ENCODE peak calls at places on chromosomes 3 and 15, in five cellular contexts. One of them, this sample, is unnamed.

GRCh38 chr3:16467368-16467767 is 46.1 kb downstream of the RFTN1 start:
- DNase-seq in H9: no peak
- DNase-seq in mesenchymal stem cell: peak; percentile 58
- DNase-seq in H1: no peak
- DNase-seq in neuronal stem cell: no peak
- DNase-seq in this sample: peak; percentile 4

GRCh38 chr3:31699309-31699953 is 166.7 kb downstream of the STT3B start:
- DNase-seq in H9: no peak
- DNase-seq in mesenchymal stem cell: no peak
- DNase-seq in H1: no peak
- DNase-seq in neuronal stem cell: no peak
- DNase-seq in this sample: no peak

GRCh38 chr3:136209921-136210320 is 13.8 kb upstream of the MSL2 start:
- DNase-seq in H9: no peak
- DNase-seq in mesenchymal stem cell: peak; percentile 57
- DNase-seq in H1: no peak
- DNase-seq in neuronal stem cell: no peak
- DNase-seq in this sample: no peak

GRCh38 chr3:1135194-1135593 is 42.4 kb downstream of the CNTN6 start:
- DNase-seq in H9: no peak
- DNase-seq in mesenchymal stem cell: no peak
- DNase-seq in H1: no peak
- DNase-seq in neuronal stem cell: no peak
- DNase-seq in this sample: no peak

GRCh38 chr3:51716805-51717204 is 9.9 kb downstream of the GRM2 start:
- DNase-seq in H9: no peak
- DNase-seq in mesenchymal stem cell: no peak
- DNase-seq in H1: no peak
- DNase-seq in neuronal stem cell: no peak
- DNase-seq in this sample: no peak

GRCh38 chr15:36291501-36291900 is 287.9 kb upstream of the CDIN1 start:
- DNase-seq in H9: no peak
- DNase-seq in mesenchymal stem cell: no peak
- DNase-seq in H1: no peak
- DNase-seq in neuronal stem cell: no peak
- DNase-seq in this sample: no peak

GRCh38 chr15:68609618-68610017 is 30.8 kb downstream of the CORO2B start:
- DNase-seq in H9: no peak
- DNase-seq in mesenchymal stem cell: peak; percentile 70
- DNase-seq in H1: no peak
- DNase-seq in neuronal stem cell: no peak
- DNase-seq in this sample: no peak

GRCh38 chr3:135008326-135008725 is 213.3 kb downstream of the EPHB1 start:
- DNase-seq in H9: no peak
- DNase-seq in mesenchymal stem cell: no peak
- DNase-seq in H1: no peak
- DNase-seq in neuronal stem cell: no peak
- DNase-seq in this sample: peak; percentile 89

GRCh38 chr3:57068437-57069089 is 8.1 kb downstream of the SPATA12 start:
- DNase-seq in H9: no peak
- DNase-seq in mesenchymal stem cell: peak; percentile 88
- DNase-seq in H1: no peak
- DNase-seq in neuronal stem cell: no peak
- DNase-seq in this sample: no peak

GRCh38 chr3:46958469-46959168 is 17.9 kb downstream of the CCDC12 start:
- DNase-seq in H9: no peak
- DNase-seq in mesenchymal stem cell: no peak
- DNase-seq in H1: no peak
- DNase-seq in neuronal stem cell: no peak
- DNase-seq in this sample: no peak

GRCh38 chr3:53940651-53941050 is 49.0 kb upstream of the SELENOK start:
- DNase-seq in H9: no peak
- DNase-seq in mesenchymal stem cell: no peak
- DNase-seq in H1: no peak
- DNase-seq in neuronal stem cell: no peak
- DNase-seq in this sample: peak; percentile 6

GRCh38 chr3:106688463-106688862 is 688.8 kb upstream of the CCDC54 start:
- DNase-seq in H9: no peak
- DNase-seq in mesenchymal stem cell: peak; percentile 91
- DNase-seq in H1: no peak
- DNase-seq in neuronal stem cell: no peak
- DNase-seq in this sample: peak; percentile 93

GRCh38 chr15:48318131-48318530 is 13.1 kb upstream of the DUT start:
- DNase-seq in H9: peak; percentile 61
- DNase-seq in mesenchymal stem cell: no peak
- DNase-seq in H1: no peak
- DNase-seq in neuronal stem cell: peak; percentile 61
- DNase-seq in this sample: no peak

GRCh38 chr3:124467980-124468902 is 262.0 kb upstream of the UMPS start:
- DNase-seq in H9: peak; percentile 79
- DNase-seq in mesenchymal stem cell: peak; percentile 56
- DNase-seq in H1: peak; percentile 84
- DNase-seq in neuronal stem cell: peak; percentile 65
- DNase-seq in this sample: peak; percentile 71

GRCh38 chr15:67296188-67296587 is 41.6 kb downstream of the IQCH start:
- DNase-seq in H9: peak; percentile 52
- DNase-seq in mesenchymal stem cell: no peak
- DNase-seq in H1: no peak
- DNase-seq in neuronal stem cell: no peak
- DNase-seq in this sample: peak; percentile 46

GRCh38 chr15:92570391-92570790 is 85.2 kb downstream of the FAM174B start:
- DNase-seq in H9: no peak
- DNase-seq in mesenchymal stem cell: no peak
- DNase-seq in H1: peak; percentile 31
- DNase-seq in neuronal stem cell: no peak
- DNase-seq in this sample: no peak
- H2BK12ac ChIP-seq in H9: no peak overlapping the region
- H2BK12ac ChIP-seq in mesenchymal stem cell: no peak overlapping the region
- H2BK12ac ChIP-seq in H1: no peak overlapping the region
- H2BK12ac ChIP-seq in neuronal stem cell: no peak overlapping the region
- H2BK12ac ChIP-seq in this sample: no peak overlapping the region

DNA sequence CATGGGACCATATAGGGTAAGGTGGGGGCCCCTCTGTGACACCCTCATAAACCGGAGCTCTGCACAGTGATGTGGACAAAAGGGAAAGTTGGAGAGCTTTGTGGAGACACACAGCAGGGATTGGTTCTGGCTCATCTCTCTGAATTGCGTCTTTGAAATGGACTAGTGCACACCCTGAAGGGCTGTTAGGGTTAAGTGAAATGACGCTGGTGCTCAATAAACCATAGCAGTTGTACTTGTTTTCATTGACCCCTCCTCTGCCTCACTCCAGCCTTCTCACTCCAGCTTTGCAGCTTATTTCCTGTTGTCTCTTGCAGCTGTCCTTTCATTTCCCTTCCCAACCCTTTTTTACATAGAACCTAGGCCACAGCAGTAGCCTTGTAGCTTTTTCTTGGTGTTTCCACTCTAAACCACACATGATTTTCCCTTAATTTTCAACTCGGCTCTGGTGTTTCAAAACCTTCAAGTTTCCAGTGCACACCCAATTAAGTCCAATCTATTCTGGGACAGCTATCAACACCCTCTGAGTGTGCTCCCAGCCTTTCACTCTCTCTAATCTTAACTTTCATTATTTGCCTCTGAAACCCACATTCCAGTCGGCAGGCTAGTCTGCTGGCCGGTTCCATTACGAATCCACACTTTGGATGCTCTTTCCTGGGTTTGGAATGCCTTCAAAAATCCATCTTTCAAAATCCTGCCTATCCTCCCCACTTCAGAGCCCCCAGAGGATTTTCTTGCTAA is 6.4 kb downstream of the C3orf52 start:
- DNase-seq in H9: no peak
- DNase-seq in mesenchymal stem cell: peak; percentile 42
- DNase-seq in H1: no peak
- DNase-seq in neuronal stem cell: no peak
- DNase-seq in this sample: no peak
- H2BK12ac ChIP-seq in H9: no peak overlapping the region
- H2BK12ac ChIP-seq in mesenchymal stem cell: no peak overlapping the region
- H2BK12ac ChIP-seq in H1: no peak overlapping the region
- H2BK12ac ChIP-seq in neuronal stem cell: no peak overlapping the region
- H2BK12ac ChIP-seq in this sample: no peak overlapping the region

GRCh38 chr15:95739161-95739560 is 591.3 kb upstream of the NR2F2 start:
- DNase-seq in H9: no peak
- DNase-seq in mesenchymal stem cell: no peak
- DNase-seq in H1: no peak
- DNase-seq in neuronal stem cell: no peak
- DNase-seq in this sample: peak; percentile 60

GRCh38 chr15:95742256-95742655 is 588.2 kb upstream of the NR2F2 start:
- DNase-seq in H9: no peak
- DNase-seq in mesenchymal stem cell: no peak
- DNase-seq in H1: no peak
- DNase-seq in neuronal stem cell: no peak
- DNase-seq in this sample: no peak

GRCh38 chr15:95742836-95743235 is 587.7 kb upstream of the NR2F2 start:
- DNase-seq in H9: no peak
- DNase-seq in mesenchymal stem cell: peak; percentile 1
- DNase-seq in H1: no peak
- DNase-seq in neuronal stem cell: no peak
- DNase-seq in this sample: no peak

GRCh38 chr15:95737051-95737450 is 593.4 kb upstream of the NR2F2 start:
- DNase-seq in H9: no peak
- DNase-seq in mesenchymal stem cell: no peak
- DNase-seq in H1: no peak
- DNase-seq in neuronal stem cell: no peak
- DNase-seq in this sample: no peak

GRCh38 chr15:95741830-95742229 is 588.7 kb upstream of the NR2F2 start:
- DNase-seq in H9: no peak
- DNase-seq in mesenchymal stem cell: no peak
- DNase-seq in H1: no peak
- DNase-seq in neuronal stem cell: no peak
- DNase-seq in this sample: no peak
- H2BK12ac ChIP-seq in H9: no peak overlapping the region
- H2BK12ac ChIP-seq in mesenchymal stem cell: no peak overlapping the region
- H2BK12ac ChIP-seq in H1: no peak overlapping the region
- H2BK12ac ChIP-seq in neuronal stem cell: no peak overlapping the region
- H2BK12ac ChIP-seq in this sample: no peak overlapping the region

DNA sequence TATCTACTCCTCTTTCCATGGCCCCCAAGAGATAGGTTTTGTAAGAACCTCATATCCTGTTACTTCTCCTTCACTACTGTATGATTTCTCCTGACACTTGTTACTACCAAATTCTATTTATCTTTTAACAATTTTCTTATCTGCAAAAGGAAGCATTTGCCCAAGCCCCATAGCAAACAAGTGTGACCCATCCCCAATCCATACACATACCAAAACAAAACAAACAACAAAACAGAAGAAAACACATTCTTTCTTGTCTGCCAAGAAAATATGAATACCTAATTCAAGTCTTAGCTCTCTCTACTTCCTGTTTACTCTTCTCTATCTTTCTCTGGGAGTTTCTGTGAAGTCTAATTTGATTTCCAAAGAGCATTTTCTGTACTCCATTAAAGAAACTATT is 39.0 kb upstream of the AADAC start:
- DNase-seq in H9: no peak
- DNase-seq in mesenchymal stem cell: no peak
- DNase-seq in H1: no peak
- DNase-seq in neuronal stem cell: no peak
- DNase-seq in this sample: no peak
- H2BK12ac ChIP-seq in H9: no peak overlapping the region
- H2BK12ac ChIP-seq in mesenchymal stem cell: no peak overlapping the region
- H2BK12ac ChIP-seq in H1: no peak overlapping the region
- H2BK12ac ChIP-seq in neuronal stem cell: no peak overlapping the region
- H2BK12ac ChIP-seq in this sample: no peak overlapping the region

This sample was measured in trophoblast cell.